ENCODE peak calls at places on chromosomes 12 and 14, in seven cellular contexts. One of them, this sample, is unnamed.

GRCh38 chr12:110256780-110257431 is 24.1 kb upstream of the ATP2A2 start:
- DNase-seq in effector CD8-positive, alpha-beta T cell: no peak
- DNase-seq in kidney epithelial cell: no peak
- DNase-seq in endothelial cell of umbilical vein: no peak
- DNase-seq in BJ: no peak
- DNase-seq in mammary epithelial cell: no peak
- DNase-seq in stimulated activated CD4-positive, alpha-beta T cell treated with anti-CD3 and anti-CD28 coated beads, Interleukin-1b, Interleukin-23, amount 100 ng/mL, for 4 hours: no peak
- DNase-seq in this sample: no peak

GRCh38 chr14:105311838-105312237 is 2.7 kb upstream of the PACS2 start:
- DNase-seq in BJ: no peak
- DNase-seq in stimulated activated CD4-positive, alpha-beta T cell treated with anti-CD3 and anti-CD28 coated beads, Interleukin-1b, Interleukin-23, amount 100 ng/mL, for 4 hours: no peak
- DNase-seq in effector CD8-positive, alpha-beta T cell: no peak
- DNase-seq in endothelial cell of umbilical vein: no peak
- DNase-seq in kidney epithelial cell: no peak
- DNase-seq in mammary epithelial cell: no peak
- DNase-seq in this sample: no peak

GRCh38 chr14:91893659-91894058 is 26.3 kb upstream of the TC2N start:
- DNase-seq in kidney epithelial cell: no peak
- DNase-seq in BJ: no peak
- DNase-seq in mammary epithelial cell: no peak
- DNase-seq in stimulated activated CD4-positive, alpha-beta T cell treated with anti-CD3 and anti-CD28 coated beads, Interleukin-1b, Interleukin-23, amount 100 ng/mL, for 4 hours: no peak
- DNase-seq in endothelial cell of umbilical vein: no peak
- DNase-seq in effector CD8-positive, alpha-beta T cell: no peak
- DNase-seq in this sample: no peak

GRCh38 chr12:12562016-12562483 is 613 bp downstream of the DUSP16 start:
- DNase-seq in stimulated activated CD4-positive, alpha-beta T cell treated with anti-CD3 and anti-CD28 coated beads, Interleukin-1b, Interleukin-23, amount 100 ng/mL, for 4 hours: peak; percentile 18
- DNase-seq in mammary epithelial cell: no peak
- DNase-seq in effector CD8-positive, alpha-beta T cell: no peak
- DNase-seq in endothelial cell of umbilical vein: peak; percentile 29
- DNase-seq in kidney epithelial cell: no peak
- DNase-seq in BJ: no peak
- DNase-seq in this sample: peak; percentile 56

GRCh38 chr12:50066402-50066801 is 9.0 kb downstream of the ASIC1 start:
- DNase-seq in kidney epithelial cell: peak; percentile 79
- DNase-seq in mammary epithelial cell: peak; percentile 37
- DNase-seq in BJ: peak; percentile 80
- DNase-seq in endothelial cell of umbilical vein: no peak
- DNase-seq in stimulated activated CD4-positive, alpha-beta T cell treated with anti-CD3 and anti-CD28 coated beads, Interleukin-1b, Interleukin-23, amount 100 ng/mL, for 4 hours: no peak
- DNase-seq in effector CD8-positive, alpha-beta T cell: no peak
- DNase-seq in this sample: peak; percentile 13

GRCh38 chr14:76776306-76777251 is 15.3 kb downstream of the VASH1 start:
- DNase-seq in effector CD8-positive, alpha-beta T cell: no peak
- DNase-seq in stimulated activated CD4-positive, alpha-beta T cell treated with anti-CD3 and anti-CD28 coated beads, Interleukin-1b, Interleukin-23, amount 100 ng/mL, for 4 hours: no peak
- DNase-seq in kidney epithelial cell: no peak
- DNase-seq in mammary epithelial cell: no peak
- DNase-seq in BJ: no peak
- DNase-seq in endothelial cell of umbilical vein: no peak
- DNase-seq in this sample: no peak

GRCh38 chr12:65602579-65603295 is 221.5 kb upstream of the HMGA2 start:
- DNase-seq in effector CD8-positive, alpha-beta T cell: no peak
- DNase-seq in mammary epithelial cell: peak; percentile 94
- DNase-seq in stimulated activated CD4-positive, alpha-beta T cell treated with anti-CD3 and anti-CD28 coated beads, Interleukin-1b, Interleukin-23, amount 100 ng/mL, for 4 hours: no peak
- DNase-seq in endothelial cell of umbilical vein: peak; percentile 91
- DNase-seq in kidney epithelial cell: peak; percentile 75
- DNase-seq in BJ: no peak
- DNase-seq in this sample: no peak

GRCh38 chr12:14723763-14724162 is 27.4 kb upstream of the GUCY2C start:
- DNase-seq in BJ: no peak
- DNase-seq in kidney epithelial cell: no peak
- DNase-seq in stimulated activated CD4-positive, alpha-beta T cell treated with anti-CD3 and anti-CD28 coated beads, Interleukin-1b, Interleukin-23, amount 100 ng/mL, for 4 hours: peak; percentile 61
- DNase-seq in effector CD8-positive, alpha-beta T cell: peak; percentile 33
- DNase-seq in endothelial cell of umbilical vein: peak; percentile 56
- DNase-seq in mammary epithelial cell: peak; percentile 41
- DNase-seq in this sample: peak; percentile 69

GRCh38 chr12:47835831-47836155 is 16.1 kb upstream of the HDAC7 start:
- DNase-seq in effector CD8-positive, alpha-beta T cell: no peak
- DNase-seq in kidney epithelial cell: no peak
- DNase-seq in mammary epithelial cell: peak; percentile 82
- DNase-seq in stimulated activated CD4-positive, alpha-beta T cell treated with anti-CD3 and anti-CD28 coated beads, Interleukin-1b, Interleukin-23, amount 100 ng/mL, for 4 hours: no peak
- DNase-seq in endothelial cell of umbilical vein: no peak
- DNase-seq in BJ: no peak
- DNase-seq in this sample: no peak

GRCh38 chr14:92644166-92644565 is 104.3 kb downstream of the LGMN start:
- DNase-seq in mammary epithelial cell: peak; percentile 87
- DNase-seq in stimulated activated CD4-positive, alpha-beta T cell treated with anti-CD3 and anti-CD28 coated beads, Interleukin-1b, Interleukin-23, amount 100 ng/mL, for 4 hours: no peak
- DNase-seq in effector CD8-positive, alpha-beta T cell: no peak
- DNase-seq in endothelial cell of umbilical vein: no peak
- DNase-seq in BJ: peak; percentile 19
- DNase-seq in kidney epithelial cell: peak; percentile 60
- DNase-seq in this sample: no peak

GRCh38 chr12:53252349-53252916 is 15.7 kb upstream of the ESPL1 start:
- DNase-seq in effector CD8-positive, alpha-beta T cell: no peak
- DNase-seq in endothelial cell of umbilical vein: no peak
- DNase-seq in mammary epithelial cell: peak; percentile 50
- DNase-seq in stimulated activated CD4-positive, alpha-beta T cell treated with anti-CD3 and anti-CD28 coated beads, Interleukin-1b, Interleukin-23, amount 100 ng/mL, for 4 hours: no peak
- DNase-seq in BJ: no peak
- DNase-seq in kidney epithelial cell: no peak
- DNase-seq in this sample: no peak